ENCODE peak calls at places on chromosome 1, in six cellular contexts. One of them, this sample, is unnamed.

GRCh38 chr1:119735217-119735616 is 23.5 kb downstream of the PHGDH start:
- DNase-seq in GM12878: no peak
- DNase-seq in HepG2: no peak
- DNase-seq in IMR-90: no peak
- DNase-seq in K562: no peak
- DNase-seq in SK-N-SH: no peak
- DNase-seq in this sample: no peak

GRCh38 chr1:226825037-226825745 is 45.2 kb upstream of the PSEN2 start:
- DNase-seq in IMR-90: no peak
- DNase-seq in SK-N-SH: no peak
- DNase-seq in GM12878: peak
- DNase-seq in HepG2: no peak
- DNase-seq in K562: no peak
- DNase-seq in this sample: no peak

GRCh38 chr1:23868848-23869450 is 859 bp upstream of the FUCA1 start:
- DNase-seq in HepG2: no peak
- DNase-seq in K562: no peak
- DNase-seq in IMR-90: no peak
- DNase-seq in GM12878: no peak
- DNase-seq in SK-N-SH: peak
- DNase-seq in this sample: peak

GRCh38 chr1:201383647-201384405 is 6.3 kb upstream of the TNNT2 start:
- DNase-seq in HepG2: no peak
- DNase-seq in SK-N-SH: no peak
- DNase-seq in GM12878: no peak
- DNase-seq in IMR-90: peak
- DNase-seq in K562: no peak
- DNase-seq in this sample: peak

GRCh38 chr1:18217398-18218043 is 109.9 kb downstream of the IGSF21 start:
- DNase-seq in SK-N-SH: peak
- DNase-seq in GM12878: no peak
- DNase-seq in HepG2: peak
- DNase-seq in IMR-90: peak
- DNase-seq in K562: peak
- DNase-seq in this sample: peak

GRCh38 chr1:247639381-247639981 is 34.1 kb downstream of the OR2G3 start:
- DNase-seq in SK-N-SH: peak
- DNase-seq in HepG2: no peak
- DNase-seq in IMR-90: peak
- DNase-seq in K562: peak
- DNase-seq in GM12878: no peak
- DNase-seq in this sample: no peak

GRCh38 chr1:228007054-228007800 is 429 bp downstream of the WNT3A start:
- DNase-seq in IMR-90: no peak
- DNase-seq in K562: no peak
- DNase-seq in GM12878: no peak
- DNase-seq in HepG2: no peak
- DNase-seq in SK-N-SH: peak
- DNase-seq in this sample: no peak

GRCh38 chr1:111615874-111616715 is 3.5 kb upstream of the RAP1A start:
- DNase-seq in HepG2: no peak
- DNase-seq in SK-N-SH: no peak
- DNase-seq in K562: no peak
- DNase-seq in IMR-90: peak
- DNase-seq in GM12878: peak
- DNase-seq in this sample: no peak

GRCh38 chr1:155253797-155254196 is 1.5 kb downstream of the ENTREP3 start:
- DNase-seq in K562: peak
- DNase-seq in HepG2: no peak
- DNase-seq in IMR-90: peak
- DNase-seq in SK-N-SH: no peak
- DNase-seq in GM12878: no peak
- DNase-seq in this sample: no peak

GRCh38 chr1:208652300-208653160 is 408.3 kb upstream of the PLXNA2 start:
- DNase-seq in IMR-90: peak
- DNase-seq in GM12878: peak
- DNase-seq in SK-N-SH: peak
- DNase-seq in K562: peak
- DNase-seq in HepG2: peak
- DNase-seq in this sample: peak

GRCh38 chr1:12619396-12620141 is 1.6 kb upstream of the DHRS3 start:
- DNase-seq in SK-N-SH: peak
- DNase-seq in GM12878: no peak
- DNase-seq in HepG2: peak
- DNase-seq in K562: peak
- DNase-seq in IMR-90: peak
- DNase-seq in this sample: peak

GRCh38 chr1:114008352-114009041 is 29.2 kb downstream of the OLFML3 start:
- DNase-seq in GM12878: no peak
- DNase-seq in K562: no peak
- DNase-seq in SK-N-SH: no peak
- DNase-seq in IMR-90: no peak
- DNase-seq in HepG2: no peak
- DNase-seq in this sample: no peak

GRCh38 chr1:167648978-167649752 is 19.1 kb downstream of the RCSD1 start:
- DNase-seq in IMR-90: no peak
- DNase-seq in K562: no peak
- DNase-seq in HepG2: no peak
- DNase-seq in SK-N-SH: no peak
- DNase-seq in GM12878: no peak
- DNase-seq in this sample: no peak

GRCh38 chr1:19955529-19956170 is 23.8 kb downstream of the PLA2G2A start:
- DNase-seq in IMR-90: no peak
- DNase-seq in SK-N-SH: no peak
- DNase-seq in K562: no peak
- DNase-seq in HepG2: no peak
- DNase-seq in GM12878: no peak
- DNase-seq in this sample: no peak

GRCh38 chr1:208581252-208581651 is 337.1 kb upstream of the PLXNA2 start:
- DNase-seq in K562: no peak
- DNase-seq in IMR-90: no peak
- DNase-seq in HepG2: no peak
- DNase-seq in GM12878: no peak
- DNase-seq in SK-N-SH: no peak
- DNase-seq in this sample: no peak

GRCh38 chr1:52601519-52601918 is 652 bp upstream of the GPX7 start:
- DNase-seq in HepG2: no peak
- DNase-seq in GM12878: no peak
- DNase-seq in IMR-90: no peak
- DNase-seq in K562: no peak
- DNase-seq in SK-N-SH: peak
- DNase-seq in this sample: no peak

GRCh38 chr1:2499260-2499659 is 23.2 kb downstream of the PLCH2 start:
- DNase-seq in HepG2: no peak
- DNase-seq in K562: no peak
- DNase-seq in IMR-90: no peak
- DNase-seq in SK-N-SH: no peak
- DNase-seq in GM12878: no peak
- DNase-seq in this sample: no peak

GRCh38 chr1:37614105-37614504 is 18.4 kb upstream of the GNL2 start:
- DNase-seq in IMR-90: no peak
- DNase-seq in HepG2: no peak
- DNase-seq in GM12878: no peak
- DNase-seq in K562: no peak
- DNase-seq in SK-N-SH: no peak
- DNase-seq in this sample: no peak

GRCh38 chr1:119047040-119047438 is 58.9 kb upstream of the TBX15 start:
- DNase-seq in IMR-90: peak
- DNase-seq in SK-N-SH: no peak
- DNase-seq in K562: no peak
- DNase-seq in HepG2: no peak
- DNase-seq in GM12878: no peak
- DNase-seq in this sample: no peak

GRCh38 chr1:207848234-207848633 is 62.7 kb downstream of the CD34 start:
- DNase-seq in HepG2: peak
- DNase-seq in SK-N-SH: no peak
- DNase-seq in K562: peak
- DNase-seq in GM12878: no peak
- DNase-seq in IMR-90: peak
- DNase-seq in this sample: peak

GRCh38 chr1:95278173-95278988 is 44.4 kb downstream of the RWDD3 start:
- DNase-seq in GM12878: no peak
- DNase-seq in K562: peak
- DNase-seq in SK-N-SH: no peak
- DNase-seq in HepG2: no peak
- DNase-seq in IMR-90: no peak
- DNase-seq in this sample: no peak

GRCh38 chr1:180343931-180344406 is 113.9 kb downstream of the LHX4 start:
- DNase-seq in HepG2: no peak
- DNase-seq in GM12878: peak
- DNase-seq in SK-N-SH: peak
- DNase-seq in K562: peak
- DNase-seq in IMR-90: peak
- DNase-seq in this sample: no peak

GRCh38 chr1:7726623-7727022 is 44.5 kb upstream of the VAMP3 start:
- DNase-seq in SK-N-SH: no peak
- DNase-seq in GM12878: no peak
- DNase-seq in IMR-90: no peak
- DNase-seq in HepG2: no peak
- DNase-seq in K562: no peak
- DNase-seq in this sample: no peak

GRCh38 chr1:172180886-172181285 is 239.6 kb upstream of the C1orf105 start:
- DNase-seq in HepG2: no peak
- DNase-seq in SK-N-SH: no peak
- DNase-seq in GM12878: peak
- DNase-seq in K562: no peak
- DNase-seq in IMR-90: peak
- DNase-seq in this sample: no peak

GRCh38 chr1:222283147-222283768 is 264.6 kb downstream of the HHIPL2 start:
- DNase-seq in HepG2: no peak
- DNase-seq in GM12878: no peak
- DNase-seq in K562: no peak
- DNase-seq in IMR-90: peak
- DNase-seq in SK-N-SH: no peak
- DNase-seq in this sample: no peak

GRCh38 chr1:17429183-17429582 is 10.3 kb downstream of the RCC2 start:
- DNase-seq in GM12878: no peak
- DNase-seq in HepG2: no peak
- DNase-seq in K562: no peak
- DNase-seq in IMR-90: no peak
- DNase-seq in SK-N-SH: no peak
- DNase-seq in this sample: no peak

GRCh38 chr1:6596886-6597776 is 5.5 kb downstream of the KLHL21 start:
- DNase-seq in K562: no peak
- DNase-seq in GM12878: no peak
- DNase-seq in HepG2: no peak
- DNase-seq in SK-N-SH: no peak
- DNase-seq in IMR-90: no peak
- DNase-seq in this sample: no peak

GRCh38 chr1:52240592-52240991 is 98.7 kb downstream of the ZFYVE9 start:
- DNase-seq in HepG2: no peak
- DNase-seq in K562: no peak
- DNase-seq in SK-N-SH: no peak
- DNase-seq in IMR-90: no peak
- DNase-seq in GM12878: no peak
- DNase-seq in this sample: no peak

GRCh38 chr1:20058531-20058930 is 11.5 kb upstream of the PLA2G5 start:
- DNase-seq in K562: no peak
- DNase-seq in HepG2: no peak
- DNase-seq in IMR-90: peak
- DNase-seq in GM12878: no peak
- DNase-seq in SK-N-SH: no peak
- DNase-seq in this sample: no peak

GRCh38 chr1:157831968-157832626 is 9.5 kb downstream of the CD5L start:
- DNase-seq in SK-N-SH: no peak
- DNase-seq in GM12878: no peak
- DNase-seq in HepG2: no peak
- DNase-seq in IMR-90: no peak
- DNase-seq in K562: no peak
- DNase-seq in this sample: no peak
- TF ChIP-seq SMC3 in SK-N-SH: no peak
- TF ChIP-seq SMC3 in GM12878: no peak
- TF ChIP-seq SMC3 in HepG2: no peak
- TF ChIP-seq SMC3 in IMR-90: no peak
- TF ChIP-seq SMC3 in K562: no peak
- TF ChIP-seq SMC3 in this sample: no peak

GRCh38 chr1:54807756-54808155 is 6.6 kb upstream of the TTC22 start:
- DNase-seq in K562: no peak
- DNase-seq in HepG2: no peak
- DNase-seq in SK-N-SH: no peak
- DNase-seq in IMR-90: no peak
- DNase-seq in GM12878: no peak
- DNase-seq in this sample: no peak

GRCh38 chr1:54810144-54810942 is 9.2 kb upstream of the TTC22 start:
- DNase-seq in IMR-90: peak
- DNase-seq in HepG2: peak
- DNase-seq in SK-N-SH: peak
- DNase-seq in K562: peak
- DNase-seq in GM12878: no peak
- DNase-seq in this sample: peak

GRCh38 chr1:54806931-54807611 is 5.9 kb upstream of the TTC22 start:
- DNase-seq in IMR-90: peak
- DNase-seq in K562: no peak
- DNase-seq in HepG2: no peak
- DNase-seq in SK-N-SH: no peak
- DNase-seq in GM12878: no peak
- DNase-seq in this sample: no peak

GRCh38 chr1:54809496-54810074 is 8.5 kb upstream of the TTC22 start:
- DNase-seq in K562: no peak
- DNase-seq in SK-N-SH: no peak
- DNase-seq in IMR-90: no peak
- DNase-seq in HepG2: no peak
- DNase-seq in GM12878: no peak
- DNase-seq in this sample: no peak

GRCh38 chr1:54808443-54809207 is 7.5 kb upstream of the TTC22 start:
- DNase-seq in HepG2: no peak
- DNase-seq in SK-N-SH: no peak
- DNase-seq in IMR-90: no peak
- DNase-seq in GM12878: no peak
- DNase-seq in K562: no peak
- DNase-seq in this sample: peak
- TF ChIP-seq SMC3 in HepG2: no peak
- TF ChIP-seq SMC3 in SK-N-SH: no peak
- TF ChIP-seq SMC3 in IMR-90: no peak
- TF ChIP-seq SMC3 in GM12878: no peak
- TF ChIP-seq SMC3 in K562: no peak
- TF ChIP-seq SMC3 in this sample: no peak

DNA sequence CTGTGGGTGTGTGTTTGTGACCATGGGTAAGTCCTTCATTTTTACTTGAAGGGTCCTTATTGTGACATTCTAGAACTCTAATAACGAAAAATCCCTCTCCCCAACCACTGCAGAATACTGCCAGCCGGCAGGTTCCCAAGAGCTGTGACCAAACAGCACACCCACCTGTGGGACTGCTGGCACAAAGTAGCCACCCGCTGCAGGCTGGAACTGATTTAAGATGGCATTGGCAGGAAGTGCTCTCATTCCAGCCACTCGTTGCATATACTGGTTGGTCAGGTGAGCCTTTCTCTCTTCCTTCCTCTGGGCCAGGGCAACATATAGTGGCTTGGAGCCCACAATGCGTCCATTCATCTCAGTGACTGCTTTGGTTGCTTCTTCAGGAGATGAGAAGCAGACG is 11.6 kb downstream of the PABPC4 start:
- DNase-seq in IMR-90: no peak
- DNase-seq in HepG2: no peak
- DNase-seq in K562: no peak
- DNase-seq in GM12878: no peak
- DNase-seq in SK-N-SH: no peak
- DNase-seq in this sample: no peak
- TF ChIP-seq SMC3 in IMR-90: no peak
- TF ChIP-seq SMC3 in HepG2: no peak
- TF ChIP-seq SMC3 in K562: no peak
- TF ChIP-seq SMC3 in GM12878: no peak
- TF ChIP-seq SMC3 in SK-N-SH: no peak
- TF ChIP-seq SMC3 in this sample: no peak

GRCh38 chr1:10781137-10781536 is 15.3 kb downstream of the CASZ1 start:
- DNase-seq in HepG2: no peak
- DNase-seq in K562: no peak
- DNase-seq in SK-N-SH: no peak
- DNase-seq in IMR-90: no peak
- DNase-seq in GM12878: no peak
- DNase-seq in this sample: no peak
- TF ChIP-seq SMC3 in HepG2: no peak
- TF ChIP-seq SMC3 in K562: no peak
- TF ChIP-seq SMC3 in SK-N-SH: no peak
- TF ChIP-seq SMC3 in IMR-90: no peak
- TF ChIP-seq SMC3 in GM12878: no peak
- TF ChIP-seq SMC3 in this sample: no peak